ENCODE peak calls at places on chromosomes 16 and 17, in six cellular contexts. One of them, this sample, is unnamed.

GRCh38 chr16:81996664-81997529 is 14.4 kb downstream of the SDR42E1 start:
- DNase-seq in testis: no peak
- DNase-seq in tibial nerve: no peak
- DNase-seq in uterus: peak
- DNase-seq in right lobe of liver: no peak
- DNase-seq in lower leg skin: no peak
- DNase-seq in this sample: no peak

GRCh38 chr17:83124871-83125514 is 45.6 kb downstream of the METRNL start:
- DNase-seq in tibial nerve: no peak
- DNase-seq in uterus: no peak
- DNase-seq in testis: no peak
- DNase-seq in right lobe of liver: peak
- DNase-seq in lower leg skin: no peak
- DNase-seq in this sample: no peak

GRCh38 chr17:79627766-79628690 is 17.2 kb upstream of the RBFOX3 start:
- DNase-seq in lower leg skin: no peak
- DNase-seq in uterus: peak
- DNase-seq in right lobe of liver: peak
- DNase-seq in testis: peak
- DNase-seq in tibial nerve: no peak
- DNase-seq in this sample: no peak

GRCh38 chr17:75060434-75061054 is 13.5 kb downstream of the KCTD2 start:
- DNase-seq in lower leg skin: no peak
- DNase-seq in uterus: no peak
- DNase-seq in testis: no peak
- DNase-seq in tibial nerve: no peak
- DNase-seq in right lobe of liver: peak
- DNase-seq in this sample: no peak

GRCh38 chr17:31266042-31266441 is 31.0 kb downstream of the OMG start:
- DNase-seq in right lobe of liver: no peak
- DNase-seq in uterus: no peak
- DNase-seq in testis: no peak
- DNase-seq in tibial nerve: no peak
- DNase-seq in lower leg skin: no peak
- DNase-seq in this sample: no peak

GRCh38 chr17:78988152-78988551 is 8.4 kb upstream of the LGALS3BP start:
- DNase-seq in lower leg skin: no peak
- DNase-seq in uterus: no peak
- DNase-seq in tibial nerve: no peak
- DNase-seq in testis: no peak
- DNase-seq in right lobe of liver: no peak
- DNase-seq in this sample: no peak

GRCh38 chr17:30345527-30346075 is 11.7 kb upstream of the TMIGD1 start:
- DNase-seq in right lobe of liver: no peak
- DNase-seq in uterus: no peak
- DNase-seq in tibial nerve: no peak
- DNase-seq in testis: no peak
- DNase-seq in lower leg skin: no peak
- DNase-seq in this sample: no peak

GRCh38 chr17:51103451-51103850 is 17.2 kb downstream of the SPAG9 start:
- DNase-seq in lower leg skin: no peak
- DNase-seq in testis: no peak
- DNase-seq in uterus: no peak
- DNase-seq in tibial nerve: no peak
- DNase-seq in right lobe of liver: no peak
- DNase-seq in this sample: no peak

GRCh38 chr17:410674-411401 is 58.2 kb upstream of the RPH3AL start:
- DNase-seq in tibial nerve: no peak
- DNase-seq in uterus: peak
- DNase-seq in right lobe of liver: no peak
- DNase-seq in lower leg skin: no peak
- DNase-seq in testis: no peak
- DNase-seq in this sample: no peak

GRCh38 chr16:21646721-21647561 is 5.5 kb downstream of the IGSF6 start:
- DNase-seq in tibial nerve: no peak
- DNase-seq in testis: no peak
- DNase-seq in uterus: no peak
- DNase-seq in right lobe of liver: no peak
- DNase-seq in lower leg skin: no peak
- DNase-seq in this sample: no peak

GRCh38 chr16:81451753-81452680 is 7.4 kb downstream of the CMIP start:
- DNase-seq in tibial nerve: no peak
- DNase-seq in lower leg skin: peak
- DNase-seq in uterus: no peak
- DNase-seq in right lobe of liver: peak
- DNase-seq in testis: peak
- DNase-seq in this sample: no peak

GRCh38 chr17:76345377-76345945 is 8.3 kb downstream of the PRPSAP1 start:
- DNase-seq in testis: peak
- DNase-seq in lower leg skin: no peak
- DNase-seq in tibial nerve: no peak
- DNase-seq in uterus: no peak
- DNase-seq in right lobe of liver: peak
- DNase-seq in this sample: no peak

GRCh38 chr17:58136669-58137279 is 11.4 kb upstream of the OR4D1 start:
- DNase-seq in lower leg skin: no peak
- DNase-seq in testis: no peak
- DNase-seq in right lobe of liver: no peak
- DNase-seq in uterus: no peak
- DNase-seq in tibial nerve: no peak
- DNase-seq in this sample: no peak

GRCh38 chr17:74493381-74493833 is 27.0 kb downstream of the CD300A start:
- DNase-seq in right lobe of liver: peak
- DNase-seq in tibial nerve: peak
- DNase-seq in testis: peak
- DNase-seq in uterus: peak
- DNase-seq in lower leg skin: peak
- DNase-seq in this sample: peak

GRCh38 chr17:80029235-80029974 is 6.3 kb downstream of the TBC1D16 start:
- DNase-seq in right lobe of liver: peak
- DNase-seq in testis: peak
- DNase-seq in lower leg skin: peak
- DNase-seq in uterus: peak
- DNase-seq in tibial nerve: peak
- DNase-seq in this sample: peak

GRCh38 chr17:14304222-14304844 is 3.5 kb downstream of the HS3ST3B1 start:
- DNase-seq in testis: no peak
- DNase-seq in lower leg skin: no peak
- DNase-seq in uterus: no peak
- DNase-seq in tibial nerve: no peak
- DNase-seq in right lobe of liver: peak
- DNase-seq in this sample: no peak

GRCh38 chr16:27471661-27472060 is 69.7 kb downstream of the IL21R start:
- DNase-seq in testis: no peak
- DNase-seq in right lobe of liver: no peak
- DNase-seq in tibial nerve: no peak
- DNase-seq in uterus: no peak
- DNase-seq in lower leg skin: no peak
- DNase-seq in this sample: no peak

GRCh38 chr17:45043268-45043681 is 8.2 kb downstream of the DCAKD start:
- DNase-seq in testis: peak
- DNase-seq in uterus: no peak
- DNase-seq in lower leg skin: peak
- DNase-seq in tibial nerve: no peak
- DNase-seq in right lobe of liver: peak
- DNase-seq in this sample: no peak

GRCh38 chr17:59751955-59752413 is 44.5 kb downstream of the VMP1 start:
- DNase-seq in right lobe of liver: no peak
- DNase-seq in lower leg skin: no peak
- DNase-seq in testis: no peak
- DNase-seq in tibial nerve: no peak
- DNase-seq in uterus: no peak
- DNase-seq in this sample: no peak

GRCh38 chr16:29993191-29993902 is 2.1 kb downstream of the HIRIP3 start:
- DNase-seq in testis: no peak
- DNase-seq in tibial nerve: no peak
- DNase-seq in right lobe of liver: no peak
- DNase-seq in uterus: no peak
- DNase-seq in lower leg skin: no peak
- DNase-seq in this sample: no peak

GRCh38 chr16:85002643-85003042 is 8.7 kb downstream of the ZDHHC7 start:
- DNase-seq in lower leg skin: no peak
- DNase-seq in uterus: no peak
- DNase-seq in tibial nerve: no peak
- DNase-seq in right lobe of liver: no peak
- DNase-seq in testis: peak
- DNase-seq in this sample: no peak

GRCh38 chr17:76120658-76121008 is 17.0 kb upstream of the EXOC7 start:
- DNase-seq in right lobe of liver: no peak
- DNase-seq in uterus: no peak
- DNase-seq in testis: no peak
- DNase-seq in lower leg skin: no peak
- DNase-seq in tibial nerve: no peak
- DNase-seq in this sample: no peak

GRCh38 chr17:59839646-59840328 is 53.0 kb downstream of the TUBD1 start:
- DNase-seq in lower leg skin: no peak
- DNase-seq in tibial nerve: no peak
- DNase-seq in uterus: no peak
- DNase-seq in right lobe of liver: no peak
- DNase-seq in testis: peak
- DNase-seq in this sample: no peak

GRCh38 chr16:17555176-17555575 is 84.4 kb upstream of the XYLT1 start:
- DNase-seq in lower leg skin: no peak
- DNase-seq in right lobe of liver: no peak
- DNase-seq in tibial nerve: no peak
- DNase-seq in testis: no peak
- DNase-seq in uterus: no peak
- DNase-seq in this sample: no peak

GRCh38 chr16:15647615-15648014 is 2.4 kb upstream of the NDE1 start:
- DNase-seq in tibial nerve: no peak
- DNase-seq in testis: no peak
- DNase-seq in right lobe of liver: no peak
- DNase-seq in uterus: no peak
- DNase-seq in lower leg skin: no peak
- DNase-seq in this sample: no peak

GRCh38 chr17:32267690-32268205 is 2.1 kb downstream of the RHBDL3 start:
- DNase-seq in testis: no peak
- DNase-seq in tibial nerve: no peak
- DNase-seq in uterus: no peak
- DNase-seq in lower leg skin: no peak
- DNase-seq in right lobe of liver: no peak
- DNase-seq in this sample: no peak

GRCh38 chr16:14043278-14043677 is 27.8 kb upstream of the MRTFB start:
- DNase-seq in lower leg skin: no peak
- DNase-seq in right lobe of liver: no peak
- DNase-seq in tibial nerve: no peak
- DNase-seq in testis: no peak
- DNase-seq in uterus: no peak
- DNase-seq in this sample: no peak

GRCh38 chr16:53833145-53833544 is 129.2 kb downstream of the FTO start:
- DNase-seq in uterus: no peak
- DNase-seq in right lobe of liver: no peak
- DNase-seq in testis: no peak
- DNase-seq in tibial nerve: no peak
- DNase-seq in lower leg skin: no peak
- DNase-seq in this sample: no peak

GRCh38 chr17:47232465-47232864 is 21.2 kb upstream of the ITGB3 start:
- DNase-seq in testis: no peak
- DNase-seq in right lobe of liver: no peak
- DNase-seq in uterus: no peak
- DNase-seq in lower leg skin: no peak
- DNase-seq in tibial nerve: no peak
- DNase-seq in this sample: no peak

GRCh38 chr16:49856741-49857330 is 924 bp upstream of the ZNF423 start:
- DNase-seq in testis: peak
- DNase-seq in uterus: peak
- DNase-seq in tibial nerve: peak
- DNase-seq in right lobe of liver: peak
- DNase-seq in lower leg skin: no peak
- DNase-seq in this sample: peak

GRCh38 chr16:46882304-46882939 is 1.7 kb upstream of the GPT2 start:
- DNase-seq in tibial nerve: no peak
- DNase-seq in right lobe of liver: peak
- DNase-seq in testis: no peak
- DNase-seq in uterus: no peak
- DNase-seq in lower leg skin: no peak
- DNase-seq in this sample: no peak
- TF ChIP-seq POLR2A in tibial nerve: peak
- TF ChIP-seq POLR2A in right lobe of liver: peak
- TF ChIP-seq POLR2A in testis: no peak
- TF ChIP-seq POLR2A in uterus: no peak
- TF ChIP-seq POLR2A in lower leg skin: no peak
- TF ChIP-seq POLR2A in this sample: no peak

GRCh38 chr16:46830902-46831647 is at the start of gene C16orf87:
- DNase-seq in uterus: peak
- DNase-seq in right lobe of liver: peak
- DNase-seq in tibial nerve: peak
- DNase-seq in lower leg skin: peak
- DNase-seq in testis: peak
- DNase-seq in this sample: peak
- TF ChIP-seq POLR2A in uterus: peak
- TF ChIP-seq POLR2A in right lobe of liver: peak
- TF ChIP-seq POLR2A in tibial nerve: peak
- TF ChIP-seq POLR2A in lower leg skin: no peak
- TF ChIP-seq POLR2A in testis: no peak
- TF ChIP-seq POLR2A in this sample: peak

GRCh38 chr17:63694974-63695773 is 4.8 kb downstream of the LIMD2 start:
- DNase-seq in lower leg skin: no peak
- DNase-seq in right lobe of liver: no peak
- DNase-seq in testis: no peak
- DNase-seq in tibial nerve: no peak
- DNase-seq in uterus: no peak
- DNase-seq in this sample: no peak
- TF ChIP-seq POLR2A in lower leg skin: no peak
- TF ChIP-seq POLR2A in right lobe of liver: no peak
- TF ChIP-seq POLR2A in testis: no peak
- TF ChIP-seq POLR2A in tibial nerve: no peak
- TF ChIP-seq POLR2A in uterus: no peak
- TF ChIP-seq POLR2A in this sample: no peak

GRCh38 chr17:7060165-7060890 is 16.4 kb upstream of the SLC16A11 start:
- DNase-seq in tibial nerve: no peak
- DNase-seq in lower leg skin: no peak
- DNase-seq in testis: no peak
- DNase-seq in uterus: no peak
- DNase-seq in right lobe of liver: no peak
- DNase-seq in this sample: peak
- TF ChIP-seq POLR2A in tibial nerve: no peak
- TF ChIP-seq POLR2A in lower leg skin: no peak
- TF ChIP-seq POLR2A in testis: no peak
- TF ChIP-seq POLR2A in uterus: no peak
- TF ChIP-seq POLR2A in right lobe of liver: no peak
- TF ChIP-seq POLR2A in this sample: no peak

DNA sequence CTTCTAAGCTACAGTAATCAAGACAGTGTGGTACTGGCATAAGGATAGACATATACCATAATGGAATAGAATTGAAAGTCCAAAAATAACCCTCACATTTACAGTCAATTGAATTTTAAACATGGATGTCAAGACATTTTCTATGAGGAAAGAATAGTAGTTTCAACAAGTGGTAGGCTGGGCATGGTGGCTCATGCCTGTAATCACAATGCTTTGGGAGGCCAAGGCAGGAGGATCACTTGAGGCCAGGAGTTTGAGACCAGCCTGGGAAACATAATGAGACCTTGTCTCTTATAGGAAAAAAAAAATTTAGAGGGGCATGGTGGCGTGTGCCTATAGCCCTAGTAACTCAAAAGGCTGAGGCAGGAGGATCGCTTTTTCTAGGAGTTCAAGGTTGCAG is 122.8 kb upstream of the TBX2 start:
- DNase-seq in tibial nerve: no peak
- DNase-seq in testis: no peak
- DNase-seq in uterus: no peak
- DNase-seq in lower leg skin: no peak
- DNase-seq in right lobe of liver: no peak
- DNase-seq in this sample: no peak
- TF ChIP-seq POLR2A in tibial nerve: no peak
- TF ChIP-seq POLR2A in testis: no peak
- TF ChIP-seq POLR2A in uterus: no peak
- TF ChIP-seq POLR2A in lower leg skin: no peak
- TF ChIP-seq POLR2A in right lobe of liver: no peak
- TF ChIP-seq POLR2A in this sample: no peak

GRCh38 chr17:81553018-81553615 is 964 bp upstream of the FAAP100 start:
- DNase-seq in lower leg skin: peak
- DNase-seq in tibial nerve: peak
- DNase-seq in right lobe of liver: peak
- DNase-seq in uterus: peak
- DNase-seq in testis: peak
- DNase-seq in this sample: peak
- TF ChIP-seq POLR2A in lower leg skin: no peak
- TF ChIP-seq POLR2A in tibial nerve: no peak
- TF ChIP-seq POLR2A in right lobe of liver: no peak
- TF ChIP-seq POLR2A in uterus: no peak
- TF ChIP-seq POLR2A in testis: no peak
- TF ChIP-seq POLR2A in this sample: peak